ENCODE peak calls at places on chromosomes 1 and 21, in six cellular contexts. P is DND-41, C is left ventricle myocardium inferior, T is nephron progenitor cell, G is fibroblast of lung, O is progenitor cell of endocrine pancreas. B is an unnamed sample.
A peak's percentile ranks its signal among the peaks of the same experiment; 100 is the strongest.

GRCh38 chr1:43979528-43980254 is 681 bp downstream of the B4GALT2 start:
- DNase-seq in P (peak; percentile 35), C (peak; percentile 53), T (peak; percentile 56), G (peak; percentile 67), O (peak; percentile 35), B (peak; percentile 51)

GRCh38 chr1:143698016-143698415 is 273.8 kb downstream of the FAM72C start:
- DNase-seq in P (no peak), C (no peak), T (no peak), G (no peak), O (no peak), B (peak; percentile 76)

GRCh38 chr1:202063093-202063492 is 52.7 kb downstream of the ELF3 start:
- DNase-seq in P (no peak), C (no peak), T (no peak), G (peak; percentile 19), O (no peak), B (no peak)

GRCh38 chr1:198258491-198258890 is 101.7 kb downstream of the NEK7 start:
- DNase-seq in P (no peak), C (no peak), T (no peak), G (peak; percentile 92), O (no peak), B (peak; percentile 52)

GRCh38 chr1:19563336-19564097 is 78.2 kb upstream of the CAPZB start:
- DNase-seq in P (no peak), C (peak; percentile 67), T (no peak), G (peak; percentile 57), O (no peak), B (no peak)

GRCh38 chr1:203765029-203765837 is at the start of gene LAX1:
- DNase-seq in P (peak; percentile 85), C (no peak), T (no peak), G (no peak), O (no peak), B (no peak)

GRCh38 chr1:5415621-5416020 is 576.6 kb downstream of the NPHP4 start:
- DNase-seq in P (no peak), C (no peak), T (no peak), G (no peak), O (no peak), B (no peak)

GRCh38 chr1:192493584-192493983 is 82.0 kb upstream of the RGS1 start:
- DNase-seq in P (no peak), C (no peak), T (no peak), G (no peak), O (no peak), B (no peak)

GRCh38 chr1:228756457-228756856 is 21.2 kb downstream of the RHOU start:
- DNase-seq in P (no peak), C (no peak), T (no peak), G (no peak), O (no peak), B (no peak)

GRCh38 chr1:15575549-15576150 is 9.2 kb downstream of the AGMAT start:
- DNase-seq in P (no peak), C (no peak), T (no peak), G (no peak), O (no peak), B (no peak)

DNA sequence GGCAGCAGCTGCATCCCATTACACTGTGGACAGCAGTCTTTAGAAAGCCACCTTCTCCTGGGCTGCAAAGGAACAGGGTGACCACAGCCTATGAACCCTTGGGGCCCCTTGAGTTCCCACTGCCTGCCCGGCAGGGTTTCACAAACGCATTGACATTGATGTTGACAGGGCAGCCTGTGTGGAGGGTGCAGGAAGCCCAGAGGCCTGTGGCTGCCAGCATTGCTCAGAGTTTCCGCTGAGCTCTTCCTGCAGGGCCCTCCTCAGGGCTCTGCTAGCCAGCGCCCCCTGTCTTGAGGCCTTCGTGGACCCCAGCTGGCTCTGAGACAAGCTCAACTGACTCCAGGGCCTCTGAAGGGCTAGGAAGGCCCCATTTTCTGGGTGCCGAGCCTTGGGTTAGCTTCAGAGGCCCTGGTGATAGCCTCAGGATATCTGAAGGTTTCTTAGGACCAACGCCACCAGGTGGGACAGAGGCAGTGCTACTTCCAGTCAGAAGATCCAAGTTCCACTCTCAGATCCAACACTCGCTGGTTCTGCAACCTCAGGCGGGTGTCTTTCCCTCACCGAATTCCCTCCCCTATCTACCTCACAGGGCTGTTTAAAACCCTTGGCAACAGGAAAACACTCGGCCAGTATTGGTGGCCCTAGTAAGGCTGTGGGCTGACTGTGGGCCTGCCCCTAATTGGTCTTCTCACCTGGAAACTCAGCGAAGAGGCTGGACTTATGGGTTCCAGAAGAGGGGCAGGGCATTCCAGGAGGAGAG is 27.2 kb upstream of the EPS8L3 start:
- DNase-seq in P (peak; percentile 89), C (peak; percentile 39), T (no peak), G (peak; percentile 67), O (no peak), B (no peak)
- TF ChIP-seq CTCF in P (peak; percentile 73), C (peak; percentile 60), T (no peak), G (peak; percentile 15), O (peak; percentile 7), B (no peak)

GRCh38 chr1:223709598-223709997 is 2.7 kb upstream of the CAPN2 start:
- DNase-seq in P (no peak), C (no peak), T (no peak), G (no peak), O (no peak), B (no peak)
- TF ChIP-seq CTCF in P (peak; percentile 31), C (peak; percentile 49), T (no peak), G (peak; percentile 61), O (peak; percentile 37), B (peak; percentile 44)

GRCh38 chr21:41374177-41374712 is 12.4 kb downstream of the MX2 start:
- DNase-seq in P (no peak), C (no peak), T (no peak), G (no peak), O (no peak), B (no peak)
- TF ChIP-seq CTCF in P (no peak), C (no peak), T (no peak), G (no peak), O (no peak), B (no peak)

GRCh38 chr1:205122489-205122882 is 708 bp upstream of the RBBP5 start:
- DNase-seq in P (no peak), C (no peak), T (no peak), G (no peak), O (no peak), B (no peak)
- TF ChIP-seq CTCF in P (no peak), C (no peak), T (no peak), G (no peak), O (no peak), B (no peak)

DNA sequence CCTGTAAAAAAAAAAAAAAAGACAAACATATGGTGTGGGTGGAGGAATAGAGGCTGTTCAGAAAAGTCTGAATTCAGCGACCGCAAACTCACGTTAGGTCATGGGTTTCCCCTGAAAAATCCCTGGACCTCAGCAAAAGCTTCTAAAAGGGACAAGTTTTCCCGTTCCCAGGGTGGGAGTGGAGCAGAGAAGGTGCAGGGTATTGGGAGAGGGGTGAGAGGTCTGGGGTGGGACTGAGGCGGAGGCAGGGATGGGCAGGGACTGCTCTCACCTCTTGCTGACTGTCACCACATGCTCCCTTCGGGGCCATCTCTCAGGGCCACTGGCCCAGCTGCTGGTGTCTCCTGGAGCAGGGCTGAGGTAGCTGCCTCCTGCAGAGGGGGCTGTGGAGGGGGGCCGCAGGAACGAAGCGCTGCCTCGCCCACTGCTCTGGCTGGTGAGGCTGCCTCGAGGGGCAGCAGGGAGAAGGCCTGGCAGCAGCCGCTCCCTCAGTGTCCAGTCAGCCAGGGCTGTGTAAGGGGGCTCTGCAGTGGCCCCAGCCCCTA is 2.7 kb upstream of the TAGLN2 start:
- DNase-seq in P (no peak), C (no peak), T (no peak), G (no peak), O (no peak), B (no peak)
- TF ChIP-seq CTCF in P (no peak), C (no peak), T (no peak), G (no peak), O (no peak), B (no peak)

GRCh38 chr1:240691521-240692338 is 79.8 kb upstream of the GREM2 start:
- DNase-seq in P (peak; percentile 7), C (no peak), T (peak; percentile 46), G (peak; percentile 56), O (peak; percentile 15), B (peak; percentile 71)
- TF ChIP-seq CTCF in P (peak; percentile 68), C (peak; percentile 45), T (peak; percentile 66), G (peak; percentile 87), O (peak; percentile 77), B (peak; percentile 98)

GRCh38 chr1:11648732-11649158 is 5.5 kb downstream of the FBXO2 start:
- DNase-seq in P (no peak), C (no peak), T (peak; percentile 62), G (no peak), O (no peak), B (no peak)
- TF ChIP-seq CTCF in P (no peak), C (no peak), T (no peak), G (no peak), O (no peak), B (no peak)

DNA sequence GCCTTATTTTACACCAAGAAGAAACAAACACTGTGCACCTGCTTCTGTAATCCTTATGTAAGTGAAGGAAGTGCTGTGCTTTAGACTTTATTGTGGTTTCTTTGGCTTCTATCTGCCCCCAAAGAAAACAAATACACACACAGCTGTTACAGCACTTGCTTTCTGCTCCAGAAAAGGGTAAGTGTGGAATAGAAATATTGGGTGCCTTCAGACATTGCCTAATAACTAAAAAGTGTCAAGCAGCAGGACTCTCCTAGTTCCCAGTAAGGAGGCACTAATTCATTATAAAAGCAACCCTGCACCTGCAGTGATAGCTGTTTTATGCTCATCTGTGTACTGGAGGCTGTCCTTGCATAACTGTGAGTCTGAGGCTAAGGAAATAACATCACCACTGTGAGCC is 23.4 kb upstream of the PRRX1 start:
- DNase-seq in P (peak; percentile 80), C (no peak), T (no peak), G (peak; percentile 26), O (no peak), B (no peak)
- TF ChIP-seq CTCF in P (peak; percentile 33), C (no peak), T (no peak), G (no peak), O (no peak), B (no peak)

DNA sequence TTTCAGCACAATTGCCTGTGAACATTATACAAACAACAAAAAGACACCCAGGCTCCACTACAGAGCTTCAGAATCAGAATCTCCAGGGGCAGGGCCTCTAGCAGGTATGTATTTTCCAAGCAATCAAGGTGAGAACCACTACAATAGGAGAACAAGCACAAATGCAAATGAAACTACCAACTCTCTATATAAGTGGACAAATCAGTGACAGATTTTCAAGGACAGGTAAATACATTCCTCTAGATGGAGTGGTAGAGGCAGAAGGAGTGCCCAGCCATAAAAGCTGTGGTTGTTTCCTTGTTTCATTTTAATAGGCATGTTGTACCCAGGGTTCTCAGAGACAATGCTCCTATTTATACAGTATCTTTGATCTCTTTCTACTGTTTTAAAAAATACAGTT is 20.1 kb upstream of the CCDC17 start:
- DNase-seq in P (no peak), C (no peak), T (no peak), G (no peak), O (no peak), B (no peak)
- TF ChIP-seq CTCF in P (peak; percentile 15), C (peak; percentile 10), T (no peak), G (no peak), O (peak; percentile 27), B (no peak)